ENCODE peak calls at places on chromosomes 5 and 9, in six cellular contexts. W is sciatic nerve; B is stimulated activated CD4-positive, alpha-beta T cell treated with anti-CD3 and anti-CD28 coated beads, Interleukin-1b, Interleukin-23, amount 100 ng/mL, for 1 hour; U is aorta; Z is ovary; S is neural crest cell. H is an unnamed sample.

GRCh38 chr9:3963266-3964019 is 336.4 kb downstream of the GLIS3 start:
- DNase-seq in Z (peak; percentile 72), W (no peak), S (no peak), B (no peak), U (no peak), H (no peak)

GRCh38 chr9:129656795-129657390 is 8.6 kb upstream of the PRRX2 start:
- DNase-seq in W (no peak), B (no peak), Z (no peak), U (no peak), S (no peak), H (no peak)

GRCh38 chr9:121713400-121714070 is 62.1 kb downstream of the DAB2IP start:
- DNase-seq in W (no peak), U (no peak), Z (no peak), B (no peak), S (no peak), H (no peak)

GRCh38 chr9:98502311-98502975 is 206.3 kb downstream of the GABBR2 start:
- DNase-seq in S (no peak), B (no peak), W (no peak), Z (no peak), U (no peak), H (no peak)

GRCh38 chr5:110150199-110150598 is 460.5 kb downstream of the MAN2A1 start:
- DNase-seq in U (no peak), B (no peak), W (no peak), S (no peak), Z (no peak), H (no peak)

GRCh38 chr5:93336330-93337110 is 244.5 kb downstream of the NR2F1-AS1 start:
- DNase-seq in B (no peak), W (no peak), U (no peak), Z (no peak), S (no peak), H (no peak)

GRCh38 chr5:136197462-136198142 is 4.6 kb upstream of the SMIM32 start:
- DNase-seq in W (no peak), Z (no peak), S (no peak), U (no peak), B (no peak), H (no peak)

GRCh38 chr5:6108981-6109595 is 269.3 kb downstream of the MED10 start:
- DNase-seq in B (no peak), U (no peak), Z (no peak), W (no peak), S (no peak), H (no peak)

GRCh38 chr9:37800631-37801286 is at the start of gene DCAF10:
- DNase-seq in W (peak; percentile 91), Z (peak; percentile 75), B (peak; percentile 91), U (peak; percentile 96), S (peak; percentile 94), H (peak; percentile 94)

GRCh38 chr5:36908544-36909260 is 32.1 kb downstream of the NIPBL start:
- DNase-seq in W (no peak), B (no peak), S (no peak), Z (no peak), U (no peak), H (no peak)

GRCh38 chr5:1008451-1009358 is at the start of gene NKD2:
- DNase-seq in Z (peak; percentile 11), W (peak; percentile 59), U (peak; percentile 75), B (peak; percentile 38), S (peak; percentile 62), H (peak; percentile 72)

GRCh38 chr5:73411927-73412596 is 36.5 kb downstream of the FOXD1 start:
- DNase-seq in Z (no peak), B (no peak), S (no peak), W (no peak), U (no peak), H (no peak)

GRCh38 chr5:1763548-1763911 is 36.1 kb downstream of the MRPL36 start:
- DNase-seq in Z (peak; percentile 42), S (peak; percentile 53), W (peak; percentile 59), U (peak; percentile 55), B (no peak), H (no peak)

GRCh38 chr5:31844615-31845345 is 205.8 kb downstream of the PDZD2 start:
- DNase-seq in U (no peak), W (no peak), S (no peak), Z (no peak), B (no peak), H (no peak)

GRCh38 chr5:149125386-149125891 is 15.9 kb upstream of the ABLIM3 start:
- DNase-seq in S (no peak), U (no peak), W (no peak), B (no peak), Z (no peak), H (no peak)

GRCh38 chr5:141637693-141638419 is 1.1 kb downstream of the RELL2 start:
- DNase-seq in Z (peak; percentile 37), U (peak; percentile 88), W (peak; percentile 79), S (peak; percentile 62), B (no peak), H (peak; percentile 62)